ENCODE peak calls at places on chromosomes 5 and 9, in four cellular contexts. One of them, this sample, is unnamed.

GRCh38 chr5:141135030-141135717 is at the start of gene PCDHB5:
- DNase-seq in AG04450: no peak
- DNase-seq in GM03348: peak
- DNase-seq in SK-N-SH: no peak
- DNase-seq in this sample: no peak

GRCh38 chr5:38765461-38765861 is 80.4 kb upstream of the OSMR start:
- DNase-seq in AG04450: peak
- DNase-seq in GM03348: no peak
- DNase-seq in SK-N-SH: no peak
- DNase-seq in this sample: no peak

GRCh38 chr5:125551246-125551645 is 804.8 kb upstream of the ZNF608 start:
- DNase-seq in AG04450: no peak
- DNase-seq in GM03348: no peak
- DNase-seq in SK-N-SH: no peak
- DNase-seq in this sample: no peak

GRCh38 chr9:114301798-114302565 is 20.9 kb upstream of the ORM1 start:
- DNase-seq in AG04450: no peak
- DNase-seq in GM03348: no peak
- DNase-seq in SK-N-SH: no peak
- DNase-seq in this sample: no peak

GRCh38 chr5:27191786-27192505 is 153.6 kb upstream of the CDH9 start:
- DNase-seq in AG04450: no peak
- DNase-seq in GM03348: peak
- DNase-seq in SK-N-SH: no peak
- DNase-seq in this sample: no peak

GRCh38 chr9:133572821-133573361 is 36.3 kb downstream of the FAM163B start:
- DNase-seq in AG04450: no peak
- DNase-seq in GM03348: peak
- DNase-seq in SK-N-SH: peak
- DNase-seq in this sample: no peak

GRCh38 chr5:132063090-132063911 is 2.8 kb downstream of the IL3 start:
- DNase-seq in AG04450: peak
- DNase-seq in GM03348: peak
- DNase-seq in SK-N-SH: peak
- DNase-seq in this sample: peak

GRCh38 chr9:130715270-130716077 is 21.9 kb downstream of the EXOSC2 start:
- DNase-seq in AG04450: peak
- DNase-seq in GM03348: peak
- DNase-seq in SK-N-SH: no peak
- DNase-seq in this sample: no peak

GRCh38 chr9:117205806-117206205 is 209.1 kb downstream of the ASTN2 start:
- DNase-seq in AG04450: no peak
- DNase-seq in GM03348: no peak
- DNase-seq in SK-N-SH: no peak
- DNase-seq in this sample: no peak

GRCh38 chr9:93111371-93112115 is 15.5 kb downstream of the CARD19 start:
- DNase-seq in AG04450: no peak
- DNase-seq in GM03348: no peak
- DNase-seq in SK-N-SH: no peak
- DNase-seq in this sample: peak

GRCh38 chr5:151034422-151035379 is 14.3 kb downstream of the GPX3 start:
- DNase-seq in AG04450: no peak
- DNase-seq in GM03348: no peak
- DNase-seq in SK-N-SH: no peak
- DNase-seq in this sample: no peak

GRCh38 chr5:109470263-109470662 is 60.5 kb upstream of the PJA2 start:
- DNase-seq in AG04450: no peak
- DNase-seq in GM03348: no peak
- DNase-seq in SK-N-SH: no peak
- DNase-seq in this sample: no peak

GRCh38 chr5:121737120-121737519 is 114.6 kb upstream of the FTMT start:
- DNase-seq in AG04450: no peak
- DNase-seq in GM03348: no peak
- DNase-seq in SK-N-SH: no peak
- DNase-seq in this sample: no peak

GRCh38 chr5:1747803-1748085 is 51.9 kb downstream of the MRPL36 start:
- DNase-seq in AG04450: no peak
- DNase-seq in GM03348: no peak
- DNase-seq in SK-N-SH: no peak
- DNase-seq in this sample: no peak

GRCh38 chr9:89442501-89442978 is 55.4 kb downstream of the SEMA4D start:
- DNase-seq in AG04450: no peak
- DNase-seq in GM03348: no peak
- DNase-seq in SK-N-SH: no peak
- DNase-seq in this sample: no peak

GRCh38 chr9:96418920-96419690 is 935 bp upstream of the ZNF367 start:
- DNase-seq in AG04450: peak
- DNase-seq in GM03348: peak
- DNase-seq in SK-N-SH: peak
- DNase-seq in this sample: no peak

GRCh38 chr5:38417658-38418017 is 138.8 kb downstream of the LIFR start:
- DNase-seq in AG04450: no peak
- DNase-seq in GM03348: no peak
- DNase-seq in SK-N-SH: no peak
- DNase-seq in this sample: no peak

GRCh38 chr5:173858675-173859121 is 29.5 kb upstream of the CPEB4 start:
- DNase-seq in AG04450: no peak
- DNase-seq in GM03348: no peak
- DNase-seq in SK-N-SH: no peak
- DNase-seq in this sample: no peak

GRCh38 chr5:45113726-45114125 is 305.0 kb downstream of the MRPS30 start:
- DNase-seq in AG04450: no peak
- DNase-seq in GM03348: no peak
- DNase-seq in SK-N-SH: no peak
- DNase-seq in this sample: no peak

GRCh38 chr5:164153469-164154172 is 648.2 kb downstream of the MAT2B start:
- DNase-seq in AG04450: no peak
- DNase-seq in GM03348: no peak
- DNase-seq in SK-N-SH: no peak
- DNase-seq in this sample: no peak

GRCh38 chr5:168301593-168302388 is 10.3 kb downstream of the WWC1 start:
- DNase-seq in AG04450: no peak
- DNase-seq in GM03348: peak
- DNase-seq in SK-N-SH: no peak
- DNase-seq in this sample: no peak

GRCh38 chr9:16960084-16960483 is 89.6 kb upstream of the BNC2 start:
- DNase-seq in AG04450: no peak
- DNase-seq in GM03348: no peak
- DNase-seq in SK-N-SH: no peak
- DNase-seq in this sample: no peak

GRCh38 chr5:28468121-28468520 is 1429.7 kb upstream of the CDH9 start:
- DNase-seq in AG04450: no peak
- DNase-seq in GM03348: no peak
- DNase-seq in SK-N-SH: no peak
- DNase-seq in this sample: no peak

GRCh38 chr5:2169862-2170820 is 287.4 kb upstream of the IRX4 start:
- DNase-seq in AG04450: no peak
- DNase-seq in GM03348: no peak
- DNase-seq in SK-N-SH: no peak
- DNase-seq in this sample: no peak

GRCh38 chr5:175707751-175708375 is 50.0 kb downstream of the HRH2 start:
- DNase-seq in AG04450: no peak
- DNase-seq in GM03348: no peak
- DNase-seq in SK-N-SH: no peak
- DNase-seq in this sample: no peak

This sample was measured in uterus.